ENCODE peak calls at places on chromosomes 4 and X, in nine cellular contexts. B, R, P, D, X, S, Y, Q and H are unnamed samples.

GRCh38 chrX:153477901-153478300 is 7.5 kb upstream of the HAUS7 start:
- DNase-seq in R (no peak), Y (no peak), D (no peak), B (no peak), Q (no peak), X (peak; percentile 52), S (no peak), P (no peak), H (no peak)

GRCh38 chrX:149504226-149504914 is 736 bp downstream of the IDS start:
- DNase-seq in Y (no peak), P (no peak), X (peak; percentile 13), B (peak; percentile 55), S (peak; percentile 58), R (peak; percentile 58), Q (peak; percentile 44), D (no peak), H (no peak)

GRCh38 chrX:40170830-40171512 is 73.2 kb upstream of the BCOR start:
- DNase-seq in R (no peak), P (no peak), S (peak; percentile 71), D (no peak), B (no peak), Y (no peak), Q (no peak), X (peak; percentile 13), H (no peak)

GRCh38 chr4:107740950-107741701 is 21.1 kb upstream of the PAPSS1 start:
- DNase-seq in D (no peak), S (peak; percentile 77), X (peak; percentile 34), R (no peak), Y (peak; percentile 65), P (no peak), B (no peak), Q (no peak), H (peak; percentile 43)

GRCh38 chrX:19272452-19272851 is 71.3 kb upstream of the PDHA1 start:
- DNase-seq in P (no peak), D (no peak), Y (no peak), X (no peak), R (no peak), Q (no peak), B (no peak), S (no peak), H (peak; percentile 1)

GRCh38 chr4:121277194-121278105 is 103.4 kb downstream of the QRFPR start:
- DNase-seq in Q (no peak), S (peak; percentile 7), X (no peak), D (no peak), B (peak; percentile 3), P (no peak), Y (no peak), R (no peak), H (no peak)

GRCh38 chr4:16887887-16888286 is 10.6 kb downstream of the LDB2 start:
- DNase-seq in P (no peak), S (no peak), R (no peak), Q (no peak), B (no peak), D (no peak), Y (no peak), X (no peak), H (no peak)

GRCh38 chrX:139691843-139692505 is 16.0 kb downstream of the MCF2 start:
- DNase-seq in R (no peak), B (no peak), Y (no peak), Q (no peak), D (no peak), S (peak; percentile 23), X (peak; percentile 5), P (no peak), H (no peak)

GRCh38 chr4:75708218-75708691 is 16.1 kb upstream of the USO1 start:
- DNase-seq in X (no peak), Q (peak; percentile 28), B (peak; percentile 42), D (no peak), Y (no peak), S (peak; percentile 50), P (no peak), R (peak; percentile 19), H (peak; percentile 68)

GRCh38 chr4:73711989-73712388 is 28.4 kb upstream of the CXCL8 start:
- DNase-seq in Q (no peak), Y (no peak), X (no peak), D (no peak), S (no peak), B (no peak), R (no peak), P (no peak), H (no peak)

GRCh38 chr4:8345053-8345945 is 75.7 kb downstream of the HTRA3 start:
- DNase-seq in D (no peak), R (no peak), P (no peak), Q (no peak), S (no peak), B (no peak), X (no peak), Y (no peak), H (no peak)

GRCh38 chr4:75714681-75715080 is 9.7 kb upstream of the USO1 start:
- DNase-seq in P (no peak), Q (no peak), Y (no peak), B (no peak), D (no peak), R (no peak), S (no peak), X (no peak), H (no peak)

GRCh38 chr4:150457802-150458201 is 124.1 kb upstream of the MAB21L2 start:
- DNase-seq in X (no peak), S (no peak), R (no peak), B (no peak), Y (no peak), Q (no peak), P (no peak), D (no peak), H (no peak)

GRCh38 chrX:46178763-46179162 is 366.5 kb downstream of the ZNF674 start:
- DNase-seq in P (no peak), D (no peak), R (no peak), B (no peak), Q (no peak), Y (no peak), S (no peak), X (no peak), H (no peak)

GRCh38 chrX:131910565-131910964 is 112.5 kb upstream of the STK26 start:
- DNase-seq in Y (no peak), D (no peak), Q (no peak), X (no peak), B (no peak), R (no peak), S (no peak), P (no peak), H (no peak)

GRCh38 chrX:54786972-54787371 is 11.1 kb downstream of the ITIH6 start:
- DNase-seq in R (no peak), S (peak; percentile 38), B (no peak), X (no peak), D (no peak), Q (no peak), Y (no peak), P (no peak), H (no peak)

GRCh38 chr4:24015782-24016181 is 125.9 kb upstream of the PPARGC1A start:
- DNase-seq in B (no peak), R (no peak), S (no peak), Y (no peak), X (no peak), P (no peak), D (no peak), Q (no peak), H (no peak)

GRCh38 chr4:17778431-17778830 is 3.0 kb downstream of the FAM184B start:
- DNase-seq in Q (no peak), S (no peak), Y (no peak), X (no peak), P (no peak), D (no peak), B (no peak), R (no peak), H (no peak)

GRCh38 chr4:186812592-186812991 is 88.9 kb upstream of the FAT1 start:
- DNase-seq in Q (no peak), D (no peak), B (no peak), X (no peak), S (no peak), P (no peak), Y (no peak), R (no peak), H (no peak)

GRCh38 chr4:29805871-29806480 is 914.2 kb upstream of the PCDH7 start:
- DNase-seq in R (no peak), P (no peak), B (no peak), Y (no peak), D (no peak), X (no peak), Q (no peak), S (no peak), H (peak; percentile 90)

GRCh38 chr4:55255171-55255570 is 90.9 kb upstream of the SRD5A3 start:
- DNase-seq in R (no peak), P (no peak), B (no peak), D (no peak), X (peak; percentile 33), Q (no peak), Y (no peak), S (no peak), H (no peak)

GRCh38 chrX:150365953-150366911 is 3.1 kb downstream of the MAMLD1 start:
- DNase-seq in X (peak; percentile 52), R (no peak), P (no peak), S (peak; percentile 79), Q (no peak), D (no peak), Y (peak; percentile 73), B (peak; percentile 93), H (peak; percentile 35)

GRCh38 chrX:110420771-110421498 is 62.3 kb downstream of the RTL9 start:
- DNase-seq in S (no peak), Y (no peak), X (no peak), D (peak; percentile 14), B (peak; percentile 49), Q (no peak), P (no peak), R (no peak), H (peak; percentile 79)

GRCh38 chr4:145217339-145217738 is 37.0 kb upstream of the OTUD4 start:
- DNase-seq in Q (no peak), X (no peak), Y (no peak), D (no peak), S (no peak), R (no peak), P (no peak), B (no peak), H (peak; percentile 25)

GRCh38 chr4:80447493-80447892 is 112.0 kb downstream of the CFAP299 start:
- DNase-seq in R (no peak), B (no peak), Q (no peak), D (no peak), X (no peak), P (no peak), S (no peak), Y (no peak), H (no peak)

GRCh38 chrX:95152810-95153209 is 1478.8 kb downstream of the FAM133A start:
- DNase-seq in R (no peak), D (no peak), S (no peak), B (no peak), X (no peak), Q (no peak), P (no peak), Y (no peak), H (no peak)

GRCh38 chr4:82126641-82127040 is 247.2 kb downstream of the HNRNPD start:
- DNase-seq in Q (no peak), R (no peak), Y (no peak), X (no peak), P (no peak), S (no peak), D (no peak), B (no peak), H (no peak)

GRCh38 chr4:121594796-121595526 is 101.8 kb downstream of the ANXA5 start:
- DNase-seq in Y (no peak), Q (no peak), X (peak; percentile 29), D (no peak), P (no peak), B (no peak), R (no peak), S (no peak), H (no peak)

GRCh38 chr4:26349496-26349895 is 28.7 kb downstream of the RBPJ start:
- DNase-seq in P (no peak), X (no peak), R (no peak), Q (no peak), D (no peak), Y (no peak), B (no peak), S (no peak), H (no peak)

GRCh38 chrX:17814557-17814956 is 46.5 kb downstream of the RAI2 start:
- DNase-seq in D (no peak), Q (no peak), P (no peak), R (no peak), S (no peak), B (no peak), X (peak; percentile 36), Y (no peak), H (no peak)

GRCh38 chr4:8107146-8107657 is 51.4 kb downstream of the ABLIM2 start:
- DNase-seq in Q (no peak), D (no peak), S (no peak), Y (no peak), X (no peak), R (no peak), P (no peak), B (no peak), H (no peak)